ENCODE peak calls at places on chromosomes 3 and 15, in ten cellular contexts. One of them, this sample, is unnamed.

GRCh38 chr3:113606539-113607218 is 74.3 kb downstream of the SIDT1 start:
- DNase-seq in IMR-90: no peak
- DNase-seq in AG04449: no peak
- DNase-seq in CD8-positive, alpha-beta T cell: peak
- DNase-seq in endothelial cell: no peak
- DNase-seq in right lobe of liver: no peak
- DNase-seq in OCI-LY7: peak
- DNase-seq in AG10803: no peak
- DNase-seq in AG04450: no peak
- DNase-seq in astrocyte of the spinal cord: no peak
- DNase-seq in this sample: peak

GRCh38 chr3:1275495-1275894 is 182.7 kb downstream of the CNTN6 start:
- DNase-seq in right lobe of liver: no peak
- DNase-seq in AG04449: no peak
- DNase-seq in AG10803: no peak
- DNase-seq in astrocyte of the spinal cord: no peak
- DNase-seq in OCI-LY7: peak
- DNase-seq in CD8-positive, alpha-beta T cell: no peak
- DNase-seq in AG04450: no peak
- DNase-seq in IMR-90: no peak
- DNase-seq in endothelial cell: no peak
- DNase-seq in this sample: no peak

GRCh38 chr3:60351481-60351880 is 899.8 kb downstream of the FHIT start:
- DNase-seq in AG04450: no peak
- DNase-seq in OCI-LY7: no peak
- DNase-seq in IMR-90: no peak
- DNase-seq in astrocyte of the spinal cord: no peak
- DNase-seq in CD8-positive, alpha-beta T cell: no peak
- DNase-seq in AG10803: no peak
- DNase-seq in right lobe of liver: no peak
- DNase-seq in endothelial cell: no peak
- DNase-seq in AG04449: no peak
- DNase-seq in this sample: no peak

GRCh38 chr3:180684807-180685206 is 5.5 kb upstream of the CCDC39 start:
- DNase-seq in AG04450: no peak
- DNase-seq in astrocyte of the spinal cord: no peak
- DNase-seq in AG04449: no peak
- DNase-seq in AG10803: no peak
- DNase-seq in right lobe of liver: no peak
- DNase-seq in endothelial cell: no peak
- DNase-seq in IMR-90: no peak
- DNase-seq in CD8-positive, alpha-beta T cell: no peak
- DNase-seq in OCI-LY7: no peak
- DNase-seq in this sample: no peak

GRCh38 chr3:11391172-11391879 is 119.1 kb downstream of the ATG7 start:
- DNase-seq in right lobe of liver: no peak
- DNase-seq in astrocyte of the spinal cord: no peak
- DNase-seq in OCI-LY7: no peak
- DNase-seq in AG04450: no peak
- DNase-seq in AG04449: no peak
- DNase-seq in endothelial cell: no peak
- DNase-seq in CD8-positive, alpha-beta T cell: no peak
- DNase-seq in AG10803: peak
- DNase-seq in IMR-90: no peak
- DNase-seq in this sample: no peak

GRCh38 chr15:73317651-73318462 is 50.9 kb downstream of the HCN4 start:
- DNase-seq in AG10803: no peak
- DNase-seq in right lobe of liver: no peak
- DNase-seq in AG04450: no peak
- DNase-seq in astrocyte of the spinal cord: no peak
- DNase-seq in IMR-90: no peak
- DNase-seq in OCI-LY7: no peak
- DNase-seq in endothelial cell: no peak
- DNase-seq in AG04449: no peak
- DNase-seq in CD8-positive, alpha-beta T cell: no peak
- DNase-seq in this sample: no peak

GRCh38 chr3:59006791-59007517 is 42.9 kb downstream of the CFAP20DC start:
- DNase-seq in AG04449: no peak
- DNase-seq in OCI-LY7: no peak
- DNase-seq in CD8-positive, alpha-beta T cell: no peak
- DNase-seq in AG10803: peak
- DNase-seq in AG04450: peak
- DNase-seq in endothelial cell: no peak
- DNase-seq in IMR-90: peak
- DNase-seq in astrocyte of the spinal cord: peak
- DNase-seq in right lobe of liver: no peak
- DNase-seq in this sample: no peak

GRCh38 chr15:64678126-64678819 is 97.1 kb downstream of the RBPMS2 start:
- DNase-seq in astrocyte of the spinal cord: no peak
- DNase-seq in IMR-90: no peak
- DNase-seq in right lobe of liver: no peak
- DNase-seq in AG10803: no peak
- DNase-seq in CD8-positive, alpha-beta T cell: no peak
- DNase-seq in OCI-LY7: no peak
- DNase-seq in AG04449: no peak
- DNase-seq in endothelial cell: no peak
- DNase-seq in AG04450: no peak
- DNase-seq in this sample: no peak

GRCh38 chr15:48061588-48061987 is 59.2 kb upstream of the SLC24A5 start:
- DNase-seq in CD8-positive, alpha-beta T cell: no peak
- DNase-seq in astrocyte of the spinal cord: no peak
- DNase-seq in AG10803: no peak
- DNase-seq in OCI-LY7: no peak
- DNase-seq in right lobe of liver: no peak
- DNase-seq in AG04449: no peak
- DNase-seq in IMR-90: no peak
- DNase-seq in endothelial cell: no peak
- DNase-seq in AG04450: no peak
- DNase-seq in this sample: no peak

GRCh38 chr3:149277338-149277813 is 55.7 kb upstream of the CP start:
- DNase-seq in AG04450: peak
- DNase-seq in OCI-LY7: peak
- DNase-seq in endothelial cell: no peak
- DNase-seq in CD8-positive, alpha-beta T cell: no peak
- DNase-seq in AG04449: no peak
- DNase-seq in right lobe of liver: no peak
- DNase-seq in IMR-90: peak
- DNase-seq in astrocyte of the spinal cord: peak
- DNase-seq in AG10803: peak
- DNase-seq in this sample: no peak
- TF ChIP-seq CTCF in AG04450: no peak
- TF ChIP-seq CTCF in OCI-LY7: no peak
- TF ChIP-seq CTCF in endothelial cell: no peak
- TF ChIP-seq CTCF in CD8-positive, alpha-beta T cell: no peak
- TF ChIP-seq CTCF in AG04449: no peak
- TF ChIP-seq CTCF in right lobe of liver: no peak
- TF ChIP-seq CTCF in IMR-90: no peak
- TF ChIP-seq CTCF in astrocyte of the spinal cord: no peak
- TF ChIP-seq CTCF in AG10803: no peak
- TF ChIP-seq CTCF in this sample: no peak

GRCh38 chr15:31609243-31609642 is 282.6 kb downstream of the KLF13 start:
- DNase-seq in astrocyte of the spinal cord: no peak
- DNase-seq in AG04450: no peak
- DNase-seq in AG04449: no peak
- DNase-seq in AG10803: peak
- DNase-seq in right lobe of liver: no peak
- DNase-seq in OCI-LY7: no peak
- DNase-seq in endothelial cell: no peak
- DNase-seq in CD8-positive, alpha-beta T cell: no peak
- DNase-seq in IMR-90: peak
- DNase-seq in this sample: no peak

GRCh38 chr15:31606261-31606669 is 279.6 kb downstream of the KLF13 start:
- DNase-seq in AG04450: peak
- DNase-seq in OCI-LY7: no peak
- DNase-seq in right lobe of liver: no peak
- DNase-seq in AG10803: peak
- DNase-seq in astrocyte of the spinal cord: peak
- DNase-seq in CD8-positive, alpha-beta T cell: no peak
- DNase-seq in endothelial cell: no peak
- DNase-seq in IMR-90: peak
- DNase-seq in AG04449: peak
- DNase-seq in this sample: no peak

GRCh38 chr15:31607656-31608055 is 281.0 kb downstream of the KLF13 start:
- DNase-seq in right lobe of liver: no peak
- DNase-seq in AG10803: peak
- DNase-seq in AG04450: no peak
- DNase-seq in astrocyte of the spinal cord: no peak
- DNase-seq in OCI-LY7: no peak
- DNase-seq in AG04449: no peak
- DNase-seq in IMR-90: peak
- DNase-seq in endothelial cell: no peak
- DNase-seq in CD8-positive, alpha-beta T cell: no peak
- DNase-seq in this sample: no peak

GRCh38 chr15:31606942-31607497 is 280.4 kb downstream of the KLF13 start:
- DNase-seq in AG10803: peak
- DNase-seq in endothelial cell: no peak
- DNase-seq in right lobe of liver: no peak
- DNase-seq in IMR-90: peak
- DNase-seq in OCI-LY7: no peak
- DNase-seq in AG04449: peak
- DNase-seq in AG04450: no peak
- DNase-seq in CD8-positive, alpha-beta T cell: no peak
- DNase-seq in astrocyte of the spinal cord: no peak
- DNase-seq in this sample: no peak

DNA sequence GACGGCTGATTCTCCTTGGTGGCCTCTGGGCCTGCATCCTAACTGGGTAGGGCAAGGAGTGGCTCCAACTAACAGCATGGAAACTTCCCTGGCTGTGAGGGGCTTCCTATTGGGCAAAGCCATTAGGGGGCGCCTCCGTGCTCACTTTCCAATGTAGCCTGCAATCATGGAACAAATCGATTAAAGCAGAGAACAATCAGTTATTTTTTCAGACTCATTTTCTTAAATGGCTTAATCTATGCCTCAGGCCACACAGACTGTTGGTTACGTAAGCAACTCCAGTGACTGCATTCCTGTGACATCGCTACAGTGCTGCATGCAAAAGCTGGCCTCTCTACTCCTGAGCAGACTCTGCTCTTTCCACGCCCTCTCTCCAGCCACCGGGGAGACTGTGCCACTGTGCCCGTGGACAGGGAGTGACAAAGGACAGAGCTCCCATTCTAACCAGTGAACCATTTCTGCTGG is 278.9 kb downstream of the KLF13 start:
- DNase-seq in right lobe of liver: no peak
- DNase-seq in AG04449: no peak
- DNase-seq in OCI-LY7: no peak
- DNase-seq in astrocyte of the spinal cord: peak
- DNase-seq in IMR-90: peak
- DNase-seq in CD8-positive, alpha-beta T cell: no peak
- DNase-seq in AG04450: no peak
- DNase-seq in AG10803: peak
- DNase-seq in endothelial cell: peak
- DNase-seq in this sample: no peak
- TF ChIP-seq CTCF in right lobe of liver: no peak
- TF ChIP-seq CTCF in AG04449: no peak
- TF ChIP-seq CTCF in OCI-LY7: peak
- TF ChIP-seq CTCF in astrocyte of the spinal cord: peak
- TF ChIP-seq CTCF in IMR-90: peak
- TF ChIP-seq CTCF in CD8-positive, alpha-beta T cell: no peak
- TF ChIP-seq CTCF in AG04450: peak
- TF ChIP-seq CTCF in AG10803: no peak
- TF ChIP-seq CTCF in endothelial cell: peak
- TF ChIP-seq CTCF in this sample: no peak

GRCh38 chr3:53837331-53837730 is 8.9 kb downstream of the CHDH start:
- DNase-seq in astrocyte of the spinal cord: no peak
- DNase-seq in endothelial cell: no peak
- DNase-seq in OCI-LY7: no peak
- DNase-seq in AG04450: no peak
- DNase-seq in right lobe of liver: no peak
- DNase-seq in AG10803: no peak
- DNase-seq in IMR-90: no peak
- DNase-seq in AG04449: no peak
- DNase-seq in CD8-positive, alpha-beta T cell: no peak
- DNase-seq in this sample: no peak

GRCh38 chr3:53843195-53844177 is 2.7 kb downstream of the CHDH start:
- DNase-seq in OCI-LY7: peak
- DNase-seq in AG04450: no peak
- DNase-seq in endothelial cell: no peak
- DNase-seq in right lobe of liver: peak
- DNase-seq in IMR-90: no peak
- DNase-seq in CD8-positive, alpha-beta T cell: no peak
- DNase-seq in astrocyte of the spinal cord: no peak
- DNase-seq in AG10803: no peak
- DNase-seq in AG04449: no peak
- DNase-seq in this sample: no peak

GRCh38 chr3:53844262-53845102 is 1.7 kb downstream of the CHDH start:
- DNase-seq in IMR-90: no peak
- DNase-seq in OCI-LY7: peak
- DNase-seq in AG04449: no peak
- DNase-seq in AG10803: no peak
- DNase-seq in right lobe of liver: peak
- DNase-seq in AG04450: no peak
- DNase-seq in endothelial cell: no peak
- DNase-seq in astrocyte of the spinal cord: no peak
- DNase-seq in CD8-positive, alpha-beta T cell: no peak
- DNase-seq in this sample: no peak

GRCh38 chr3:53842436-53843194 is 3.6 kb downstream of the CHDH start:
- DNase-seq in endothelial cell: no peak
- DNase-seq in IMR-90: peak
- DNase-seq in AG04449: no peak
- DNase-seq in AG10803: peak
- DNase-seq in OCI-LY7: no peak
- DNase-seq in right lobe of liver: peak
- DNase-seq in AG04450: no peak
- DNase-seq in CD8-positive, alpha-beta T cell: no peak
- DNase-seq in astrocyte of the spinal cord: peak
- DNase-seq in this sample: no peak

GRCh38 chr3:53841296-53841695 is 4.9 kb downstream of the CHDH start:
- DNase-seq in IMR-90: no peak
- DNase-seq in AG10803: no peak
- DNase-seq in right lobe of liver: peak
- DNase-seq in endothelial cell: no peak
- DNase-seq in CD8-positive, alpha-beta T cell: no peak
- DNase-seq in AG04449: no peak
- DNase-seq in OCI-LY7: no peak
- DNase-seq in astrocyte of the spinal cord: no peak
- DNase-seq in AG04450: no peak
- DNase-seq in this sample: no peak
- TF ChIP-seq CTCF in IMR-90: no peak
- TF ChIP-seq CTCF in AG10803: no peak
- TF ChIP-seq CTCF in right lobe of liver: peak
- TF ChIP-seq CTCF in endothelial cell: no peak
- TF ChIP-seq CTCF in CD8-positive, alpha-beta T cell: no peak
- TF ChIP-seq CTCF in AG04449: no peak
- TF ChIP-seq CTCF in OCI-LY7: no peak
- TF ChIP-seq CTCF in astrocyte of the spinal cord: no peak
- TF ChIP-seq CTCF in AG04450: no peak
- TF ChIP-seq CTCF in this sample: no peak

DNA sequence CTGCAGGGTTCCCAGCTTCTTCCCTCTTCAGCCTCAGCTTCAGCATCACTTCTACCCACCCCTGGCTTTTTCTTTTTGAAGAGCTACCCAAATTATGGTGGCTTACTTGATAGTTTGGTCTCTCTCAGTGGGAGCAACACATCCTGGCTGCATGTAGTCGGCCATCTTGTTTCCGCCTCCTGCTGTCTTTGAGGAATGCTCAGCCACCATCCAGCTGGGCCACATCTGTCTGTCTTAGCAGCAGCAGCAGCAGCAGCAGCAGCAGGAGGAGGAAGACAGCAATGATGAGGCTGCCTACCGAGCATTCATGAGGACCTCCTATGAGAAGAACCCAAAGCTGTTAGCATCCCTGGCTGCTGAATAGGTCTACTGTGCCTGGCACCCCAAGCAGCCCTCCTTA is 19.7 kb downstream of the IL16 start:
- DNase-seq in endothelial cell: no peak
- DNase-seq in AG04449: no peak
- DNase-seq in right lobe of liver: no peak
- DNase-seq in AG04450: no peak
- DNase-seq in CD8-positive, alpha-beta T cell: no peak
- DNase-seq in AG10803: peak
- DNase-seq in astrocyte of the spinal cord: no peak
- DNase-seq in OCI-LY7: no peak
- DNase-seq in IMR-90: no peak
- DNase-seq in this sample: no peak
- TF ChIP-seq CTCF in endothelial cell: no peak
- TF ChIP-seq CTCF in AG04449: no peak
- TF ChIP-seq CTCF in right lobe of liver: no peak
- TF ChIP-seq CTCF in AG04450: no peak
- TF ChIP-seq CTCF in CD8-positive, alpha-beta T cell: no peak
- TF ChIP-seq CTCF in AG10803: no peak
- TF ChIP-seq CTCF in astrocyte of the spinal cord: no peak
- TF ChIP-seq CTCF in OCI-LY7: no peak
- TF ChIP-seq CTCF in IMR-90: no peak
- TF ChIP-seq CTCF in this sample: no peak